ENCODE peak calls at places on chromosomes 6 and 20, in five cellular contexts. P is activated CD8-positive, alpha-beta memory T cell treated with anti-CD3 and anti-CD28 coated beads for 48 hours; Z is retina; W is A673; Y is stimulated activated CD4-positive, alpha-beta T cell treated with anti-CD3 and anti-CD28 coated beads, Interleukin-15, amount 100 ng/mL, for 1 hour. V is an unnamed sample.

GRCh38 chr20:2382833-2383232 is 2.1 kb downstream of the TGM6 start:
- DNase-seq in W (no peak), Y (no peak), P (no peak), Z (no peak), V (no peak)

GRCh38 chr6:159959976-159960384 is 8.9 kb upstream of the IGF2R start:
- DNase-seq in Y (no peak), W (no peak), P (no peak), Z (no peak), V (no peak)

GRCh38 chr20:2750343-2751251 is 49.8 kb downstream of the CPXM1 start:
- DNase-seq in W (peak), Z (peak), P (no peak), Y (no peak), V (no peak)

GRCh38 chr20:19934792-19935491 is 82.2 kb upstream of the NAA20 start:
- DNase-seq in W (peak), P (no peak), Z (no peak), Y (no peak), V (no peak)

GRCh38 chr6:84652356-84653026 is 111.9 kb downstream of the TBX18 start:
- DNase-seq in W (peak), Y (no peak), P (no peak), Z (no peak), V (peak)

GRCh38 chr6:3749390-3749978 is 2.0 kb downstream of the PXDC1 start:
- DNase-seq in P (no peak), Y (no peak), W (no peak), Z (no peak), V (no peak)

GRCh38 chr20:9397928-9398327 is 116.5 kb upstream of the LAMP5 start:
- DNase-seq in Y (no peak), Z (no peak), P (no peak), W (no peak), V (no peak)

GRCh38 chr6:113750148-113750547 is 107.0 kb upstream of the MARCKS start:
- DNase-seq in W (no peak), Z (no peak), P (no peak), Y (no peak), V (no peak)

GRCh38 chr6:33208089-33208967 is at the start of gene RING1:
- DNase-seq in Y (peak), Z (peak), W (peak), P (peak), V (peak)

GRCh38 chr6:126716012-126716411 is 376.1 kb downstream of the CENPW start:
- DNase-seq in P (no peak), Y (no peak), Z (no peak), W (no peak), V (no peak)

GRCh38 chr20:676315-676937 is 824 bp upstream of the SCRT2 start:
- DNase-seq in W (peak), Y (no peak), Z (peak), P (no peak), V (no peak)

GRCh38 chr6:108904731-108905130 is 56.5 kb downstream of the ARMC2 start:
- DNase-seq in P (no peak), W (no peak), Z (no peak), Y (no peak), V (no peak)

GRCh38 chr6:123662757-123663156 is 26.0 kb upstream of the TRDN start:
- DNase-seq in Y (no peak), W (no peak), P (no peak), Z (no peak), V (no peak)

GRCh38 chr6:17101422-17102257 is at the start of gene STMND1:
- DNase-seq in Y (no peak), P (no peak), Z (peak), W (peak), V (no peak)

GRCh38 chr6:84618836-84619235 is 145.6 kb downstream of the TBX18 start:
- DNase-seq in P (no peak), Y (no peak), Z (peak), W (peak), V (no peak)

GRCh38 chr6:24931752-24932691 is 3.7 kb downstream of the RIPOR2 start:
- DNase-seq in P (no peak), Y (no peak), W (no peak), Z (no peak), V (no peak)

GRCh38 chr20:58127731-58128130 is 100.7 kb downstream of the ANKRD60 start:
- DNase-seq in P (no peak), Y (no peak), Z (peak), W (peak), V (no peak)

GRCh38 chr20:20593447-20594170 is 118.8 kb downstream of the RALGAPA2 start:
- DNase-seq in Y (no peak), P (no peak), W (peak), Z (peak), V (peak)

GRCh38 chr6:13716955-13717295 is 5.3 kb upstream of the RANBP9 start:
- DNase-seq in Z (no peak), Y (no peak), W (no peak), P (no peak), V (no peak)

GRCh38 chr6:24313477-24314141 is 44.2 kb downstream of the DCDC2 start:
- DNase-seq in W (peak), Y (no peak), Z (no peak), P (no peak), V (no peak)

GRCh38 chr20:51427625-51428291 is 114.8 kb downstream of the NFATC2 start:
- DNase-seq in W (no peak), P (no peak), Y (no peak), Z (no peak), V (no peak)

GRCh38 chr20:50837532-50838321 is 42.9 kb downstream of the BCAS4 start:
- DNase-seq in Y (no peak), Z (no peak), W (peak), P (no peak), V (peak)

GRCh38 chr20:48763183-48764030 is 64.4 kb downstream of the PREX1 start:
- DNase-seq in P (no peak), Y (no peak), Z (peak), W (no peak), V (no peak)

GRCh38 chr6:3252369-3252768 is 6.4 kb upstream of the PSMG4 start:
- DNase-seq in P (no peak), W (no peak), Y (no peak), Z (no peak), V (no peak)

GRCh38 chr6:161367472-161367871 is 93.6 kb upstream of the AGPAT4 start:
- DNase-seq in W (no peak), Y (no peak), P (no peak), Z (no peak), V (no peak)

GRCh38 chr20:12252793-12253192 is 335.1 kb downstream of the BTBD3 start:
- DNase-seq in W (no peak), Y (no peak), Z (no peak), P (no peak), V (no peak)

GRCh38 chr20:32329817-32330554 is 28.1 kb upstream of the ASXL1 start:
- DNase-seq in Y (no peak), Z (no peak), P (no peak), W (no peak), V (no peak)

V was measured in stromal cell of bone marrow.